ENCODE peak calls at places on chromosomes 12 and 14, in eight cellular contexts. G is heart left ventricle; F is effector memory CD4-positive, alpha-beta T cell; J is stimulated activated CD4-positive, alpha-beta T cell treated with anti-CD3 and anti-CD28 coated beads, Interleukin-2, amount 100 ng/mL, for 24 hours; K is NCI-H82; Z is NCI-H1092; S is AG08395; R is C1 segment of cervical spinal cord. E is an unnamed sample.

GRCh38 chr12:88945041-88945732 is 364.9 kb upstream of the KITLG start:
- DNase-seq in S (no peak), R (no peak), Z (no peak), J (no peak), G (no peak), K (no peak), F (no peak), E (no peak)

GRCh38 chr12:128191380-128191779 is 75.6 kb upstream of the TMEM132C start:
- DNase-seq in Z (no peak), S (no peak), K (no peak), G (no peak), J (no peak), R (no peak), F (no peak), E (no peak)

GRCh38 chr12:94220804-94221203 is 72.4 kb downstream of the PLXNC1 start:
- DNase-seq in Z (no peak), G (no peak), S (no peak), R (no peak), F (no peak), J (no peak), K (no peak), E (no peak)

GRCh38 chr12:71107976-71108749 is 49.6 kb downstream of the TSPAN8 start:
- DNase-seq in J (no peak), K (no peak), F (no peak), S (no peak), G (no peak), Z (no peak), R (no peak), E (no peak)

GRCh38 chr14:91719839-91720238 is 12.0 kb downstream of the CATSPERB start:
- DNase-seq in R (no peak), Z (no peak), F (no peak), G (no peak), S (no peak), J (no peak), K (no peak), E (no peak)

GRCh38 chr12:114018669-114019068 is 52.5 kb upstream of the RBM19 start:
- DNase-seq in Z (no peak), K (no peak), J (no peak), F (no peak), R (no peak), S (peak), G (no peak), E (no peak)

GRCh38 chr14:99141236-99141635 is 130.8 kb downstream of the BCL11B start:
- DNase-seq in J (no peak), S (no peak), R (no peak), K (no peak), F (no peak), Z (no peak), G (no peak), E (no peak)

GRCh38 chr14:24843494-24843893 is 206.5 kb downstream of the STXBP6 start:
- DNase-seq in J (no peak), Z (no peak), G (no peak), R (no peak), K (no peak), S (no peak), F (no peak), E (no peak)

GRCh38 chr12:77940566-77940965 is 109.9 kb downstream of the NAV3 start:
- DNase-seq in F (no peak), R (no peak), J (no peak), K (peak), S (peak), G (no peak), Z (no peak), E (no peak)

GRCh38 chr12:59780605-59781135 is 184.8 kb downstream of the SLC16A7 start:
- DNase-seq in K (peak), G (no peak), R (no peak), Z (no peak), F (no peak), J (no peak), S (peak), E (no peak)

GRCh38 chr12:103800252-103800771 is 40.7 kb downstream of the NT5DC3 start:
- DNase-seq in K (no peak), G (peak), R (peak), S (peak), J (no peak), Z (peak), F (no peak), E (peak)

GRCh38 chr12:65817866-65818265 is 6.4 kb upstream of the HMGA2 start:
- DNase-seq in Z (no peak), R (no peak), F (no peak), G (no peak), K (peak), S (no peak), J (no peak), E (no peak)

GRCh38 chr12:110100315-110100970 is 23.7 kb upstream of the IFT81 start:
- DNase-seq in J (peak), R (peak), Z (no peak), K (peak), F (peak), G (peak), S (peak), E (peak)

GRCh38 chr12:121278450-121279375 is 17.8 kb downstream of the CAMKK2 start:
- DNase-seq in G (no peak), K (no peak), S (peak), R (peak), F (no peak), Z (no peak), J (no peak), E (no peak)

GRCh38 chr12:51028811-51029146 is 2.6 kb upstream of the SLC11A2 start:
- DNase-seq in R (no peak), G (no peak), F (no peak), Z (no peak), S (no peak), J (no peak), K (no peak), E (no peak)

GRCh38 chr14:103109789-103110415 is 13.4 kb upstream of the TNFAIP2 start:
- DNase-seq in J (no peak), Z (no peak), F (no peak), R (no peak), K (peak), G (peak), S (peak), E (no peak)

GRCh38 chr14:105023144-105023543 is 2.3 kb upstream of the CDCA4 start:
- DNase-seq in F (no peak), Z (no peak), S (no peak), R (no peak), J (no peak), K (no peak), G (no peak), E (no peak)

GRCh38 chr14:42884100-42884499 is 1277.4 kb downstream of the LRFN5 start:
- DNase-seq in Z (no peak), S (no peak), J (no peak), G (no peak), F (no peak), K (no peak), R (no peak), E (no peak)

GRCh38 chr14:93005135-93005813 is 82.3 kb downstream of the CHGA start:
- DNase-seq in G (no peak), J (no peak), K (no peak), R (no peak), Z (peak), F (no peak), S (no peak), E (no peak)

GRCh38 chr12:3244219-3244750 is 167.1 kb downstream of the TSPAN9 start:
- DNase-seq in F (no peak), S (no peak), R (no peak), K (peak), Z (no peak), J (no peak), G (peak), E (no peak)

GRCh38 chr12:107385518-107385917 is 292.2 kb upstream of the CRY1 start:
- DNase-seq in G (no peak), R (no peak), Z (no peak), S (no peak), K (no peak), F (no peak), J (no peak), E (no peak)

GRCh38 chr12:12779529-12779928 is 5.9 kb upstream of the APOLD1 start:
- DNase-seq in R (no peak), K (peak), J (no peak), Z (peak), G (no peak), F (no peak), S (peak), E (peak)

GRCh38 chr14:23401331-23401730 is 6.7 kb downstream of the MYH6 start:
- DNase-seq in R (no peak), S (no peak), K (no peak), F (no peak), Z (no peak), J (no peak), G (no peak), E (no peak)

GRCh38 chr14:86999076-86999475 is 993.9 kb downstream of the GALC start:
- DNase-seq in F (no peak), Z (no peak), R (no peak), K (no peak), J (no peak), S (peak), G (no peak), E (no peak)

GRCh38 chr14:20820063-20820904 is 17.6 kb upstream of the RNASE1 start:
- DNase-seq in F (no peak), S (no peak), Z (no peak), J (no peak), K (no peak), R (no peak), G (no peak), E (peak)

GRCh38 chr12:120692524-120693033 is 5.6 kb downstream of the MLEC start:
- DNase-seq in Z (no peak), J (no peak), R (no peak), K (peak), G (no peak), F (no peak), S (peak), E (no peak)

GRCh38 chr12:108156717-108157116 is 27.6 kb downstream of the WSCD2 start:
- DNase-seq in J (no peak), S (no peak), Z (no peak), G (no peak), F (no peak), R (no peak), K (no peak), E (no peak)

GRCh38 chr14:53055003-53055402 is 98.1 kb downstream of the DDHD1 start:
- DNase-seq in K (peak), Z (no peak), J (no peak), S (peak), R (no peak), F (no peak), G (no peak), E (peak)

GRCh38 chr14:105473677-105474477 is 744 bp upstream of the CRIP2 start:
- DNase-seq in J (peak), S (peak), F (peak), R (peak), Z (peak), G (peak), K (peak), E (peak)

GRCh38 chr12:94596596-94596995 is 53.8 kb downstream of the TMCC3 start:
- DNase-seq in K (no peak), F (no peak), R (no peak), S (no peak), J (no peak), G (no peak), Z (peak), E (peak)

GRCh38 chr12:119964123-119964522 is 24.9 kb upstream of the BICDL1 start:
- DNase-seq in R (no peak), J (no peak), Z (no peak), G (no peak), S (no peak), K (no peak), F (no peak), E (no peak)

GRCh38 chr14:77832301-77832700 is 32.4 kb downstream of the ADCK1 start:
- DNase-seq in R (no peak), Z (no peak), K (no peak), S (no peak), G (no peak), J (no peak), F (no peak), E (no peak)

GRCh38 chr14:60565211-60565610 is 56.3 kb downstream of the SIX6 start:
- DNase-seq in R (no peak), F (no peak), K (no peak), J (no peak), Z (peak), S (peak), G (no peak), E (peak)

GRCh38 chr12:106739815-106740552 is 34.5 kb upstream of the RIC8B start:
- DNase-seq in G (no peak), R (no peak), K (no peak), S (peak), F (no peak), J (no peak), Z (no peak), E (no peak)

GRCh38 chr12:51219345-51219744 is 1.5 kb upstream of the POU6F1 start:
- DNase-seq in K (no peak), J (no peak), G (no peak), S (no peak), F (no peak), Z (no peak), R (no peak), E (no peak)

GRCh38 chr14:99554184-99554583 is 49.8 kb downstream of the CCDC85C start:
- DNase-seq in K (no peak), G (peak), F (no peak), R (no peak), J (no peak), Z (no peak), S (no peak), E (no peak)

GRCh38 chr12:44765796-44766195 is 110.3 kb downstream of the NELL2 start:
- DNase-seq in K (no peak), G (no peak), J (no peak), S (no peak), Z (no peak), R (no peak), F (no peak), E (no peak)